ENCODE peak calls at places on chromosomes 3 and 15, in four cellular contexts. A is left cardiac atrium; G is activated naive CD4-positive, alpha-beta T cell; L is T-helper 9 cell. K is an unnamed sample.

GRCh38 chr3:136263251-136263650 is 13.1 kb downstream of the PCCB start:
- DNase-seq in A (no peak), L (no peak), G (no peak), K (no peak)

GRCh38 chr3:10532939-10533730 is 27.7 kb upstream of the ATP2B2 start:
- DNase-seq in A (no peak), G (no peak), L (no peak), K (no peak)

GRCh38 chr15:53218996-53219580 is 429.0 kb upstream of the ONECUT1 start:
- DNase-seq in A (no peak), G (no peak), L (no peak), K (no peak)

GRCh38 chr15:78382114-78382886 is 42.1 kb downstream of the CRABP1 start:
- DNase-seq in A (no peak), L (no peak), G (no peak), K (no peak)

GRCh38 chr15:99755692-99756409 is 22.6 kb upstream of the LYSMD4 start:
- DNase-seq in G (no peak), A (peak; percentile 38), L (no peak), K (peak; percentile 57)

GRCh38 chr3:66971891-66972551 is 26.1 kb upstream of the KBTBD8 start:
- DNase-seq in L (peak; percentile 28), A (peak; percentile 72), G (peak; percentile 2), K (peak; percentile 74)

GRCh38 chr3:112089956-112090898 is 4.0 kb downstream of the C3orf52 start:
- DNase-seq in G (no peak), L (no peak), A (no peak), K (no peak)

GRCh38 chr15:92283813-92284212 is 109.9 kb upstream of the ST8SIA2 start:
- DNase-seq in L (no peak), G (no peak), A (no peak), K (no peak)

GRCh38 chr3:107452436-107452835 is 70.3 kb upstream of the BBX start:
- DNase-seq in G (no peak), L (no peak), A (no peak), K (no peak)

GRCh38 chr3:196835081-196835480 is 32.6 kb upstream of the SENP5 start:
- DNase-seq in L (no peak), A (no peak), G (no peak), K (no peak)

GRCh38 chr3:118991775-118992174 is 42.9 kb downstream of the IGSF11 start:
- DNase-seq in A (peak; percentile 39), L (no peak), G (no peak), K (no peak)

GRCh38 chr3:33909547-33909946 is 111.1 kb downstream of the PDCD6IP start:
- DNase-seq in A (no peak), L (no peak), G (no peak), K (no peak)

GRCh38 chr3:126371096-126371705 is 14.0 kb upstream of the KLF15 start:
- DNase-seq in G (no peak), L (no peak), A (no peak), K (no peak)

GRCh38 chr15:66008920-66009572 is 139.8 kb downstream of the RAB11A start:
- DNase-seq in A (no peak), G (no peak), L (no peak), K (no peak)

K was measured in lower lobe of right lung.